ENCODE peak calls at places on chromosome 20, in four cellular contexts. One of them, this sample, is unnamed.
A peak's percentile ranks its signal among the peaks of the same experiment; 100 is the strongest.

GRCh38 chr20:14445310-14445709 is 107.9 kb upstream of the FLRT3 start:
- DNase-seq in brain microvascular endothelial cell: peak; percentile 7
- DNase-seq in fibroblast of villous mesenchyme: peak; percentile 66
- DNase-seq in lower leg skin: no peak
- DNase-seq in this sample: peak; percentile 68

GRCh38 chr20:44145131-44145770 is 41.7 kb downstream of the JPH2 start:
- DNase-seq in lower leg skin: no peak
- DNase-seq in fibroblast of villous mesenchyme: no peak
- DNase-seq in brain microvascular endothelial cell: no peak
- DNase-seq in this sample: no peak

GRCh38 chr20:64161595-64162238 is 2.5 kb upstream of the MYT1 start:
- DNase-seq in brain microvascular endothelial cell: peak; percentile 12
- DNase-seq in lower leg skin: no peak
- DNase-seq in fibroblast of villous mesenchyme: peak; percentile 43
- DNase-seq in this sample: no peak

GRCh38 chr20:57003012-57003411 is 263.4 kb downstream of the BMP7 start:
- DNase-seq in lower leg skin: no peak
- DNase-seq in fibroblast of villous mesenchyme: no peak
- DNase-seq in brain microvascular endothelial cell: no peak
- DNase-seq in this sample: no peak

GRCh38 chr20:19211661-19212523 is 550 bp upstream of the SLC24A3 start:
- DNase-seq in fibroblast of villous mesenchyme: no peak
- DNase-seq in lower leg skin: no peak
- DNase-seq in brain microvascular endothelial cell: no peak
- DNase-seq in this sample: no peak

GRCh38 chr20:58691773-58692578 is 624 bp upstream of the NPEPL1 start:
- DNase-seq in lower leg skin: no peak
- DNase-seq in fibroblast of villous mesenchyme: peak; percentile 78
- DNase-seq in brain microvascular endothelial cell: no peak
- DNase-seq in this sample: no peak

GRCh38 chr20:18663932-18664331 is 76.1 kb downstream of the DTD1 start:
- DNase-seq in brain microvascular endothelial cell: no peak
- DNase-seq in fibroblast of villous mesenchyme: no peak
- DNase-seq in lower leg skin: no peak
- DNase-seq in this sample: peak; percentile 43

GRCh38 chr20:22944936-22945335 is 90.2 kb upstream of the SSTR4 start:
- DNase-seq in brain microvascular endothelial cell: no peak
- DNase-seq in fibroblast of villous mesenchyme: no peak
- DNase-seq in lower leg skin: no peak
- DNase-seq in this sample: no peak

GRCh38 chr20:16560216-16560615 is 13.0 kb downstream of the KIF16B start:
- DNase-seq in brain microvascular endothelial cell: no peak
- DNase-seq in lower leg skin: no peak
- DNase-seq in fibroblast of villous mesenchyme: no peak
- DNase-seq in this sample: no peak

GRCh38 chr20:63223121-63223825 is 7.3 kb upstream of the YTHDF1 start:
- DNase-seq in brain microvascular endothelial cell: no peak
- DNase-seq in lower leg skin: no peak
- DNase-seq in fibroblast of villous mesenchyme: peak; percentile 47
- DNase-seq in this sample: no peak

GRCh38 chr20:24955045-24955444 is 6.0 kb downstream of the CST7 start:
- DNase-seq in brain microvascular endothelial cell: no peak
- DNase-seq in fibroblast of villous mesenchyme: no peak
- DNase-seq in lower leg skin: no peak
- DNase-seq in this sample: no peak

GRCh38 chr20:49132995-49133451 is 55.1 kb downstream of the STAU1 start:
- DNase-seq in brain microvascular endothelial cell: peak; percentile 45
- DNase-seq in fibroblast of villous mesenchyme: peak; percentile 84
- DNase-seq in lower leg skin: peak; percentile 21
- DNase-seq in this sample: peak; percentile 20

GRCh38 chr20:59576216-59576953 is 28.0 kb upstream of the PHACTR3 start:
- DNase-seq in lower leg skin: no peak
- DNase-seq in fibroblast of villous mesenchyme: no peak
- DNase-seq in brain microvascular endothelial cell: no peak
- DNase-seq in this sample: no peak

GRCh38 chr20:44552950-44553908 is 29.1 kb upstream of the PKIG start:
- DNase-seq in lower leg skin: no peak
- DNase-seq in fibroblast of villous mesenchyme: peak; percentile 95
- DNase-seq in brain microvascular endothelial cell: peak; percentile 56
- DNase-seq in this sample: peak; percentile 58

GRCh38 chr20:48725589-48725991 is 102.2 kb downstream of the PREX1 start:
- DNase-seq in lower leg skin: no peak
- DNase-seq in fibroblast of villous mesenchyme: peak; percentile 30
- DNase-seq in brain microvascular endothelial cell: peak; percentile 45
- DNase-seq in this sample: no peak

GRCh38 chr20:22511943-22512910 is 72.1 kb downstream of the FOXA2 start:
- DNase-seq in brain microvascular endothelial cell: no peak
- DNase-seq in lower leg skin: no peak
- DNase-seq in fibroblast of villous mesenchyme: peak; percentile 38
- DNase-seq in this sample: no peak

GRCh38 chr20:19922716-19923115 is 94.4 kb upstream of the NAA20 start:
- DNase-seq in lower leg skin: no peak
- DNase-seq in fibroblast of villous mesenchyme: no peak
- DNase-seq in brain microvascular endothelial cell: no peak
- DNase-seq in this sample: no peak

GRCh38 chr20:5913166-5913565 is 37.2 kb downstream of the TRMT6 start:
- DNase-seq in fibroblast of villous mesenchyme: no peak
- DNase-seq in lower leg skin: no peak
- DNase-seq in brain microvascular endothelial cell: no peak
- DNase-seq in this sample: no peak

GRCh38 chr20:11982289-11982957 is 64.7 kb downstream of the BTBD3 start:
- DNase-seq in brain microvascular endothelial cell: no peak
- DNase-seq in lower leg skin: no peak
- DNase-seq in fibroblast of villous mesenchyme: no peak
- DNase-seq in this sample: no peak

GRCh38 chr20:20737158-20737557 is 24.7 kb upstream of the RALGAPA2 start:
- DNase-seq in lower leg skin: peak; percentile 4
- DNase-seq in brain microvascular endothelial cell: no peak
- DNase-seq in fibroblast of villous mesenchyme: no peak
- DNase-seq in this sample: no peak

GRCh38 chr20:63977392-63978276 is 1.8 kb downstream of the SAMD10 start:
- DNase-seq in lower leg skin: no peak
- DNase-seq in brain microvascular endothelial cell: peak; percentile 83
- DNase-seq in fibroblast of villous mesenchyme: peak; percentile 55
- DNase-seq in this sample: no peak

GRCh38 chr20:63106108-63106764 is 99.5 kb upstream of the BHLHE23 start:
- DNase-seq in brain microvascular endothelial cell: no peak
- DNase-seq in lower leg skin: no peak
- DNase-seq in fibroblast of villous mesenchyme: peak; percentile 6
- DNase-seq in this sample: no peak

GRCh38 chr20:4633780-4634179 is 87.9 kb upstream of the PRND start:
- DNase-seq in brain microvascular endothelial cell: peak; percentile 75
- DNase-seq in fibroblast of villous mesenchyme: peak; percentile 94
- DNase-seq in lower leg skin: no peak
- DNase-seq in this sample: peak; percentile 62

GRCh38 chr20:33305591-33306057 is 22.6 kb downstream of the BPIFB1 start:
- DNase-seq in brain microvascular endothelial cell: peak; percentile 2
- DNase-seq in fibroblast of villous mesenchyme: no peak
- DNase-seq in lower leg skin: no peak
- DNase-seq in this sample: no peak

GRCh38 chr20:44745560-44746366 is at the start of gene KCNK15:
- DNase-seq in brain microvascular endothelial cell: no peak
- DNase-seq in fibroblast of villous mesenchyme: no peak
- DNase-seq in lower leg skin: no peak
- DNase-seq in this sample: no peak

GRCh38 chr20:31517373-31517772 is 3.1 kb downstream of the HM13 start:
- DNase-seq in lower leg skin: peak; percentile 67
- DNase-seq in brain microvascular endothelial cell: peak; percentile 45
- DNase-seq in fibroblast of villous mesenchyme: peak; percentile 67
- DNase-seq in this sample: no peak

GRCh38 chr20:21235713-21236445 is 67.3 kb upstream of the XRN2 start:
- DNase-seq in lower leg skin: peak; percentile 53
- DNase-seq in brain microvascular endothelial cell: peak; percentile 64
- DNase-seq in fibroblast of villous mesenchyme: peak; percentile 76
- DNase-seq in this sample: no peak

GRCh38 chr20:32570401-32571190 is 14.5 kb downstream of the NOL4L start:
- DNase-seq in lower leg skin: no peak
- DNase-seq in fibroblast of villous mesenchyme: no peak
- DNase-seq in brain microvascular endothelial cell: peak; percentile 68
- DNase-seq in this sample: no peak

GRCh38 chr20:32206383-32207210 is 946 bp downstream of the PLAGL2 start:
- DNase-seq in brain microvascular endothelial cell: no peak
- DNase-seq in fibroblast of villous mesenchyme: no peak
- DNase-seq in lower leg skin: no peak
- DNase-seq in this sample: no peak

GRCh38 chr20:41734506-41734945 is 116.3 kb upstream of the CHD6 start:
- DNase-seq in lower leg skin: peak; percentile 17
- DNase-seq in brain microvascular endothelial cell: peak; percentile 43
- DNase-seq in fibroblast of villous mesenchyme: peak; percentile 28
- DNase-seq in this sample: no peak

GRCh38 chr20:60022849-60023248 is 64.6 kb downstream of the CDH26 start:
- DNase-seq in fibroblast of villous mesenchyme: no peak
- DNase-seq in lower leg skin: no peak
- DNase-seq in brain microvascular endothelial cell: no peak
- DNase-seq in this sample: no peak

GRCh38 chr20:19847383-19847782 is 89.3 kb downstream of the RIN2 start:
- DNase-seq in fibroblast of villous mesenchyme: no peak
- DNase-seq in brain microvascular endothelial cell: no peak
- DNase-seq in lower leg skin: no peak
- DNase-seq in this sample: no peak

GRCh38 chr20:49330701-49331614 is 53.1 kb upstream of the ZNFX1 start:
- DNase-seq in brain microvascular endothelial cell: no peak
- DNase-seq in fibroblast of villous mesenchyme: no peak
- DNase-seq in lower leg skin: no peak
- DNase-seq in this sample: no peak

GRCh38 chr20:49276895-49277785 is 717 bp downstream of the ZNFX1 start:
- DNase-seq in brain microvascular endothelial cell: no peak
- DNase-seq in lower leg skin: peak; percentile 32
- DNase-seq in fibroblast of villous mesenchyme: no peak
- DNase-seq in this sample: no peak

DNA sequence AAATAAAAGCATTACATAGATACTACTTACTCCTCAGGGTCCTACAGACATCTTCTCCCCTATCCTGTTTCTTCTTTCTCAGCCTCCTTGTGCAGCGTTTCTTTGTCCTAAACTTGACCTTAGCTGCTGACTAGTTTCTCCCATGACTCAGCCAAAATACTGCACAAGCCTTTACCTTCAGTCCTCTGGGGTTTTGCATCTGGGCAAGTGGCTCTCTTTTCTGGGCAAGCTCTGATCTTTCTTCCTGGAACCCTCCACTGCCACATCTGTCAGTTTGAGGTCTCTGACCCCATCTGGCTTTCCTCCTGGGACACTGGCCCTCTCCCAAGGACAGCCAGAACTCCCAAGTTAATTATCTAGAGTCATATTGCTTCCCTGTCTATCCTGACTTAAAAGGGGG is 838.4 kb downstream of the DHX35 start:
- DNase-seq in lower leg skin: peak; percentile 24
- DNase-seq in brain microvascular endothelial cell: peak; percentile 84
- DNase-seq in fibroblast of villous mesenchyme: peak; percentile 68
- DNase-seq in this sample: peak; percentile 13
- H3K4me3 ChIP-seq in lower leg skin: no peak overlapping the region
- H3K4me3 ChIP-seq in brain microvascular endothelial cell: no peak overlapping the region
- H3K4me3 ChIP-seq in fibroblast of villous mesenchyme: no peak overlapping the region
- H3K4me3 ChIP-seq in this sample: no peak overlapping the region

DNA sequence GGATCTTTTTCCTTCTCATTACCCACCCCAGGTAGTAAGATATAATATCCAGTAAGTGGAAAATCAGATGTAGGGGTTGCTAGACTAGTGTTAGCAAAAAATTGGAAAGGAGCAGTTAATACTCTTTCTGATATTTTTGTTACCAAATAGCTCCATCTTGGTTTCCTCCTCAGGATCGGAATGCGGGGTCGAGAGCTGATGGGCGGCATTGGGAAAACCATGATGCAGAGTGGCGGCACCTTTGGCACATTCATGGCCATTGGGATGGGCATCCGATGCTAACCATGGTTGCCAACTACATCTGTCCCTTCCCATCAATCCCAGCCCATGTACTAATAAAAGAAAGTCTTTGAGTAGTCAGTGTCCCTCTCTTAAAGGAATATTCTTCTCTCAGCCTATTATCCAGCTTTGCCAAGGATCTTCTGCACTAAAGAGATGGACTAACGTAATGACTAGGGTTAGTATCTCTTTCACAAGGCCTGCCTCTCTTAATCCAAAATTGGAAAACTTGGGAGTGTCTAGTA is 1.5 kb downstream of the ROMO1 start:
- DNase-seq in fibroblast of villous mesenchyme: no peak
- DNase-seq in lower leg skin: no peak
- DNase-seq in brain microvascular endothelial cell: no peak
- DNase-seq in this sample: no peak
- H3K4me3 ChIP-seq in fibroblast of villous mesenchyme: no peak overlapping the region
- H3K4me3 ChIP-seq in lower leg skin: no peak overlapping the region
- H3K4me3 ChIP-seq in brain microvascular endothelial cell: peak overlapping the region; percentile 99
- H3K4me3 ChIP-seq in this sample: no peak overlapping the region

GRCh38 chr20:51541189-51542032 is 1.1 kb downstream of the NFATC2 start:
- DNase-seq in brain microvascular endothelial cell: peak; percentile 49
- DNase-seq in lower leg skin: peak; percentile 85
- DNase-seq in fibroblast of villous mesenchyme: peak; percentile 26
- DNase-seq in this sample: no peak
- H3K4me3 ChIP-seq in brain microvascular endothelial cell: no peak overlapping the region
- H3K4me3 ChIP-seq in lower leg skin: peak overlapping the region; percentile 25
- H3K4me3 ChIP-seq in fibroblast of villous mesenchyme: no peak overlapping the region
- H3K4me3 ChIP-seq in this sample: no peak overlapping the region

DNA sequence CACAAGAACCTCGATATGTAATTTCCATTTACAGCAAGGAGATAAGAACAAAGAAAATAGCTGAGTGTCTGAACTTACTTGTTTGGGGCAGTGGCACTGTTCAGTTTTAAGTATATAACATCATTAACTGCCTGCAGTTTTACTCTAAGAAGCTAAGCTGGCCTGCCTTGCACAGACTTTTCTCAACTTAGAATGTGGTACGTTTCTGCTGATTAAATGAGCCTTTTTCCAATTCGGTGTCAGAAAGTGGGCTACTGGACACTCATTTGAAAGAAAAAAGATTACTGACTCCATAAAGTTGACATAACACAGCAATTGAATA is 2.1 kb downstream of the ZMYND8 start:
- DNase-seq in brain microvascular endothelial cell: no peak
- DNase-seq in lower leg skin: no peak
- DNase-seq in fibroblast of villous mesenchyme: no peak
- DNase-seq in this sample: no peak
- H3K4me3 ChIP-seq in brain microvascular endothelial cell: peak overlapping the region; percentile 42
- H3K4me3 ChIP-seq in lower leg skin: no peak overlapping the region
- H3K4me3 ChIP-seq in fibroblast of villous mesenchyme: peak overlapping the region; percentile 64
- H3K4me3 ChIP-seq in this sample: peak overlapping the region; percentile 54

This sample was measured in skeletal muscle cell.